ENCODE peak calls at places on chromosomes 2 and 18, in ten cellular contexts. X, D, L, Y, A, U, I, F, S and Z are unnamed samples. For H3K27me3, the result is how much of the 10 kb centered on the place peaks cover.

GRCh38 chr2:162838141-162838500 is 446 bp downstream of the KCNH7 start:
- DNase-seq in X (no peak), D (no peak), L (no peak), Y (no peak), A (no peak), U (no peak), I (no peak), F (no peak), S (no peak), Z (no peak)

GRCh38 chr18:46398005-46398404 is 259.0 kb downstream of the LOXHD1 start:
- DNase-seq in X (no peak), D (no peak), L (no peak), Y (no peak), A (no peak), U (no peak), I (no peak), F (no peak), S (no peak), Z (no peak)

GRCh38 chr2:71596011-71596410 is 142.7 kb downstream of the DYSF start:
- DNase-seq in X (no peak), D (no peak), L (no peak), Y (no peak), A (no peak), U (no peak), I (no peak), F (no peak), S (no peak), Z (no peak)

GRCh38 chr2:48787580-48787979 is 32.1 kb upstream of the LHCGR start:
- DNase-seq in X (no peak), D (no peak), L (no peak), Y (no peak), A (no peak), U (no peak), I (no peak), F (no peak), S (no peak), Z (no peak)

GRCh38 chr2:8630676-8631464 is 51.0 kb upstream of the ID2 start:
- DNase-seq in X (no peak), D (no peak), L (no peak), Y (no peak), A (no peak), U (no peak), I (no peak), F (no peak), S (no peak), Z (no peak)

GRCh38 chr2:10668402-10669012 is 21.3 kb downstream of the NOL10 start:
- DNase-seq in X (no peak), D (no peak), L (no peak), Y (no peak), A (peak), U (no peak), I (no peak), F (no peak), S (no peak), Z (no peak)

GRCh38 chr2:41781082-41781481 is 266.7 kb upstream of the PKDCC start:
- DNase-seq in X (no peak), D (peak), L (no peak), Y (no peak), A (no peak), U (no peak), I (no peak), F (no peak), S (no peak), Z (no peak)

GRCh38 chr2:223626713-223627112 is 24.6 kb upstream of the SCG2 start:
- DNase-seq in X (no peak), D (no peak), L (no peak), Y (no peak), A (peak), U (no peak), I (no peak), F (no peak), S (no peak), Z (no peak)

GRCh38 chr18:23498877-23499570 is 4.3 kb upstream of the RMC1 start:
- DNase-seq in X (peak), D (peak), L (peak), Y (peak), A (peak), U (peak), I (peak), F (no peak), S (peak), Z (peak)

GRCh38 chr2:30865218-30865617 is 58.0 kb upstream of the CAPN13 start:
- DNase-seq in X (no peak), D (no peak), L (no peak), Y (no peak), A (no peak), U (no peak), I (no peak), F (no peak), S (no peak), Z (no peak)

GRCh38 chr2:180062178-180062577 is 55.1 kb upstream of the CWC22 start:
- DNase-seq in X (no peak), D (no peak), L (no peak), Y (no peak), A (no peak), U (no peak), I (no peak), F (no peak), S (no peak), Z (no peak)

GRCh38 chr18:37654034-37654433 is 88.4 kb upstream of the CELF4 start:
- DNase-seq in X (no peak), D (no peak), L (no peak), Y (no peak), A (no peak), U (no peak), I (no peak), F (no peak), S (no peak), Z (no peak)

GRCh38 chr2:62410926-62411456 is 95.0 kb downstream of the TMEM17 start:
- DNase-seq in X (no peak), D (no peak), L (no peak), Y (no peak), A (no peak), U (peak), I (no peak), F (peak), S (no peak), Z (no peak)

GRCh38 chr2:232979871-232980461 is 33.1 kb downstream of the NGEF start:
- DNase-seq in X (no peak), D (peak), L (no peak), Y (no peak), A (peak), U (no peak), I (peak), F (no peak), S (peak), Z (peak)

GRCh38 chr2:140808816-140809215 is 1322.0 kb downstream of the LRP1B start:
- DNase-seq in X (no peak), D (no peak), L (no peak), Y (no peak), A (no peak), U (no peak), I (no peak), F (no peak), S (no peak), Z (no peak)

GRCh38 chr2:242015366-242016065 is 146.0 kb downstream of the RTP5 start:
- DNase-seq in X (no peak), D (no peak), L (no peak), Y (no peak), A (no peak), U (no peak), I (peak), F (peak), S (peak), Z (no peak)

GRCh38 chr18:69785466-69785865 is 162.2 kb downstream of the CD226 start:
- DNase-seq in X (no peak), D (no peak), L (no peak), Y (no peak), A (peak), U (no peak), I (no peak), F (no peak), S (no peak), Z (no peak)

GRCh38 chr2:158782616-158783015 is 12.5 kb upstream of the DAPL1 start:
- DNase-seq in X (no peak), D (no peak), L (no peak), Y (no peak), A (no peak), U (no peak), I (no peak), F (no peak), S (no peak), Z (no peak)

GRCh38 chr2:46294185-46294836 is 2.9 kb upstream of the EPAS1 start:
- DNase-seq in X (no peak), D (peak), L (no peak), Y (no peak), A (no peak), U (no peak), I (peak), F (no peak), S (peak), Z (peak)

GRCh38 chr2:171711351-171711750 is 24.1 kb downstream of the DYNC1I2 start:
- DNase-seq in X (no peak), D (no peak), L (no peak), Y (no peak), A (peak), U (no peak), I (no peak), F (no peak), S (no peak), Z (no peak)

GRCh38 chr2:188512456-188512855 is 220.8 kb downstream of the GULP1 start:
- DNase-seq in X (no peak), D (no peak), L (no peak), Y (no peak), A (peak), U (no peak), I (no peak), F (no peak), S (no peak), Z (no peak)

GRCh38 chr2:161139098-161139987 is 20.9 kb upstream of the TANK start:
- DNase-seq in X (no peak), D (no peak), L (no peak), Y (no peak), A (peak), U (no peak), I (no peak), F (no peak), S (no peak), Z (no peak)

GRCh38 chr18:12862874-12863482 is 21.1 kb downstream of the PTPN2 start:
- DNase-seq in X (no peak), D (no peak), L (no peak), Y (no peak), A (no peak), U (no peak), I (no peak), F (no peak), S (no peak), Z (no peak)
- H3K27me3 ChIP-seq in X (under half), D (under half), L (under half), Y (under half), A (under half), U (under half), I (under half), F (under half), S (under half), Z (under half)

DNA sequence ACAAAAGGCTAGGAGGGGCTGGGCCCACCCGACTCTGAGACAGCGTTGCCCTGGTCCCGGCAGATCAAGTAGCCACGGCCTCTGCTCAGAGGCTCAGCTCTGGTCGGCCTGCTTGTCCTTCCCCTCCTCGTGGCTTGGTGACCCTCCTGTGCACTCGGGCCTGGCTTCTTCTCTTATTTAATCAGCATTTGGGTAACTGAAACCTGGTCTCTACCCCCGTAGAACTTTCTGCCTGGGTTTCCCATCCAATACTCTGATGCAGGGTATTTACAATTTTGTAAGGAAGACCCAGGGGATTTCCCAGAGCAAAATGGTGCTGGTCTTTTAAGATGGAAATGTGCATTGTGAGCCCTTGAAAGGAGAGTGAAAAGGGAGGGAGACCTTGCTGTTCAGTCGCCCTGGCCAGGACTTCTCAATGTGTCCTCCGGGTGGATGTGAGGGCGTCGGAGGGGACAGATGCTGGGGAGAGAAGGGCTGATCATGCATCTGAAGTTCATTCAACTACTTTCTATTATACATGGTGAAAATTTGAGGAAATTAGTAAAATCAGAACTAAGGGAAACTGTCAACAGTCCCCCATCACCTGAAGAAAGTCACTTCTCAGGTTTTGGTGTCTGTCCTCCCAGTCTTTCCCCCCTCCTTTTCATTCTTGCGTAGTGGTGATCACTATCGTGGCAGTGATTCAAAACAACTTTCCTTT is 17.6 kb upstream of the ACKR3 start:
- DNase-seq in X (no peak), D (no peak), L (no peak), Y (no peak), A (no peak), U (no peak), I (no peak), F (no peak), S (no peak), Z (no peak)
- TF ChIP-seq POLR2A in X (no peak), D (no peak), L (no peak), Y (no peak), A (no peak), U (no peak), I (no peak), F (no peak), S (no peak), Z (no peak)

GRCh38 chr2:221726894-221727513 is 154.9 kb upstream of the EPHA4 start:
- DNase-seq in X (no peak), D (no peak), L (no peak), Y (no peak), A (no peak), U (no peak), I (no peak), F (no peak), S (no peak), Z (no peak)

GRCh38 chr2:221724631-221725203 is 152.6 kb upstream of the EPHA4 start:
- DNase-seq in X (no peak), D (no peak), L (no peak), Y (no peak), A (no peak), U (no peak), I (no peak), F (no peak), S (no peak), Z (no peak)
- H3K4me3 ChIP-seq in X (no peak), D (no peak), L (no peak), Y (no peak), A (no peak), U (no peak), I (no peak), F (no peak), S (no peak), Z (no peak)

DNA sequence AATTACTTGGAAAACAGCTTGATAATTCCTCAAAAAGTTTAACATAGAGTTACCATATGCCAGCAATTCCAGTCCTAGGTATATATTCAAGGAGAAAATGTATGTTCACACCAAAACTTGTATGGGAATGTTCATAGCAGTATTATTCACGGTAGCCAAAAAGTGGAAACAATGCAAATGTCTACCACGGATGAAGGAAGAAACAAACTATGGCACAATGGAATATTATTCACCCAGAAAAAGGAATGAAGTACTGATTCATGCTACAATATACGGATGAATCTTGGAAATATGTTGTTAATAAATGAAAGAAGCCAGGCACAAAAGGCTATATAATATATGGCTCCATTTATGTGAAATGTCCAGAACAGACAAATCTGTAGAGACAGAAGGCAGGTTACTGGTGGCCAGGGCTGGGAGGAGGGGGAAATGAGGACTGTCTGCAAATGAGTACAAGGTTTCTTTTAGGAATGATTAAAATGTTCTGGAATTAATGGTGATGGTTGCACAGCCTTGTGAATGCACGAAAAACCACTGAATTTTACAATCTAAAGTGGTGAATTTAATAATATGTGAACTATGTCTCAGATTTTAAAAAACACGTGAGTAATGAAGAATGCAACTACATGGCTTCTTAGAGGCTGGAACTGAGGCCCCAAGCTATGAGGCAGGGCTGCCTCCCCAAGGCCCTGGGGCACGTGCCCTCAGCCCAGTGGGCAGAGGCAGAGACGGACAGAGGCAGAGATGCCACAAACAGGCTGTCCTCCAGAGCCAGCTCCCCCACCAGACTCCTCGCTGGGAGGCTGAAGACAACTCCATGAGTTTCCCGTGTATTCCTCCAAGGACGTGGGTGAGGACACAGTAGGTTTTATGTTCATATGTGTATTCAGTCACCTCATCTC is 5.0 kb downstream of the LIMS2 start:
- DNase-seq in X (peak), D (peak), L (no peak), Y (no peak), A (no peak), U (no peak), I (no peak), F (no peak), S (no peak), Z (no peak)
- H3K27me3 ChIP-seq in X (under half), D (under half), L (under half), Y (under half), A (under half), U (under half), I (half or more), F (under half), S (under half), Z (under half)

DNA sequence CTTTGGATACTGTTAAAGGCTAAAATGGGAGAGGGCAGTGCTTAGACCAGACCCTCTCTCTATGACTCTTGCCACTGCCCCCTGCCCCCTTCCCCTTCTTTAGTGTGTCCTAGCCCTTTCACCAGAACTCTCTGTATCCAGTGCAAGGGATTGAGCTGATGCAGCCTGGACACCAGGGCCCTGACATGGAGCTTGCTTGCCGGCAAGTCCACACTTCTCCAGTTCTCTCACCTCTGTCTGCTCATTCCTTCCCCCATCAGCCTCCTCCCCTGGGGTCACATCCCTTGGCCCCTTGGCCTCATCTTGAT is 1.5 kb upstream of the WNT6 start:
- DNase-seq in X (no peak), D (no peak), L (no peak), Y (no peak), A (no peak), U (no peak), I (no peak), F (no peak), S (no peak), Z (no peak)
- TF ChIP-seq POLR2A in X (no peak), D (no peak), L (no peak), Y (no peak), A (no peak), U (no peak), I (no peak), F (no peak), S (no peak), Z (no peak)

GRCh38 chr2:12286347-12286746 is 430.4 kb upstream of the TRIB2 start:
- DNase-seq in X (no peak), D (no peak), L (no peak), Y (no peak), A (no peak), U (no peak), I (no peak), F (no peak), S (no peak), Z (no peak)
- H3K4me3 ChIP-seq in X (no peak), D (no peak), L (no peak), Y (no peak), A (no peak), U (no peak), I (no peak), F (no peak), S (no peak), Z (no peak)

DNA sequence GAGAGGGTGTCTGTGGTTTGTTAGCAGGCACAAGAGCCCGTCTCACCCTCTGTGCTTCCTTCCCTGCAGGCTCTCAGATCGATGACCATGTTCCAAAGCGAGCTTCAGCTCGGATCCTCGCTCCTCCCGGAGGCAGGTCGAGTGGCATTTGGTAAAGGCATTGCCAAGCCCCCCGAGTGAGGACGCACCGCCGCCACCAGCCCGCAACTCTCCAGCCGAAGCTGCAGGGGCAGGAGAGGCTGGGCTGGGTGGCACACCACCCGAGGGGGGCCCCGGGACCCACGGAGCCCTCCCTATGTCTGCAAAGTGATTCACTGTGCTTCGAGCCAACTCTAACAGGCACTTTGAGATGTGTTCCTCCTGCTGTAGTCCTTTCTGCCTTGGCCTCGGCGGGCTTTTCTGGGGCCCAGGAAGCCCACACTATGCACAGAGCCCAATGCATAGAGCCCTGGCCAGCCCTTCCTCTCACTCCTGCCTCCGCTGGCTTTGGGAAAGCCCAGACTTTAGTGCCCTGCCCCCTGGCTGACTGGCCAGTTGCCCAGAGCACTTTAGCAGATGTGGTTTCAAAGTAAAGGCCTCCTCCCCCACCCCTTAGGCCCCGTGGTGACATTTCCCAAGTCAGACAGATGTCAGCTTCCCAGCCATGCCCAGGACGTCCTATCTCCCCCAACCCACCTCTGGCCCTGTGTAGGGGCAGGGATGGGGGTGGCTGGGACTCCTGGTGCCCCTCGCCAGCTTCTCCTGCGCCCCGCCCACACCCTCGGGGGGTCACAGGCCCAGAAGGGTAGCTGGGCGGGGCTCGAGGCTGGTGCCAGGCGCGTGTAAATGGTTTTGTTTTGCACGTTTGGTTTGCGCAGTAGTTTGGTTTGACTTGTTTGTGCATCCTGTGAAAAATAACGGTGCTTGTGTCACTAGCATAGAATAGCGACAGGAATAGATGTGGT is 23.3 kb upstream of the MAPRE3 start:
- DNase-seq in X (peak), D (no peak), L (peak), Y (no peak), A (peak), U (no peak), I (peak), F (no peak), S (no peak), Z (no peak)
- H3K27me3 ChIP-seq in X (under half), D (under half), L (under half), Y (under half), A (half or more), U (under half), I (under half), F (under half), S (under half), Z (under half)

GRCh38 chr18:2905802-2906521 is 59.2 kb downstream of the EMILIN2 start:
- DNase-seq in X (peak), D (peak), L (peak), Y (no peak), A (no peak), U (peak), I (peak), F (peak), S (peak), Z (peak)
- TF ChIP-seq POLR2A in X (no peak), D (no peak), L (peak), Y (peak), A (no peak), U (peak), I (peak), F (peak), S (peak), Z (no peak)